ENCODE peak calls at places on chromosome 2, in seven cellular contexts. C is GM12865; Y is NCI-H1417; U is GF-D8; A is midbrain; J is effector CD4-positive, alpha-beta T cell; V is stimulated activated CD8-positive, alpha-beta memory T cell treated with anti-CD3 and anti-CD28 coated beads, Interleukin-7, amount 100 ng/mL, for 24 hours. W is an unnamed sample.

GRCh38 chr2:12310399-12310798 is 406.3 kb upstream of the TRIB2 start:
- DNase-seq in C (no peak), Y (no peak), U (no peak), A (no peak), J (no peak), V (no peak), W (no peak)

GRCh38 chr2:47738331-47738730 is 44.6 kb upstream of the MSH6 start:
- DNase-seq in C (no peak), Y (no peak), U (no peak), A (no peak), J (no peak), V (no peak), W (no peak)

GRCh38 chr2:207437857-207438166 is 92.0 kb upstream of the CREB1 start:
- DNase-seq in C (no peak), Y (no peak), U (no peak), A (no peak), J (no peak), V (no peak), W (no peak)

GRCh38 chr2:178863856-178864620 is 56.8 kb upstream of the TTN start:
- DNase-seq in C (no peak), Y (no peak), U (no peak), A (no peak), J (no peak), V (no peak), W (no peak)

GRCh38 chr2:26483957-26484565 is 6.1 kb upstream of the OTOF start:
- DNase-seq in C (no peak), Y (no peak), U (no peak), A (no peak), J (no peak), V (no peak), W (no peak)

GRCh38 chr2:121071058-121071504 is 213.9 kb downstream of the TFCP2L1 start:
- DNase-seq in C (peak), Y (peak), U (no peak), A (peak), J (no peak), V (peak), W (peak)

GRCh38 chr2:204795156-204795555 is 249.9 kb downstream of the PARD3B start:
- DNase-seq in C (no peak), Y (no peak), U (no peak), A (no peak), J (no peak), V (no peak), W (no peak)

GRCh38 chr2:66270247-66270646 is 164.7 kb upstream of the MEIS1 start:
- DNase-seq in C (no peak), Y (no peak), U (no peak), A (no peak), J (no peak), V (no peak), W (no peak)

GRCh38 chr2:81389203-81389602 is 1084.7 kb upstream of the LRRTM1 start:
- DNase-seq in C (peak), Y (no peak), U (no peak), A (no peak), J (no peak), V (no peak), W (peak)

GRCh38 chr2:217905906-217906305 is 96.9 kb downstream of the TNS1 start:
- DNase-seq in C (no peak), Y (no peak), U (no peak), A (no peak), J (no peak), V (no peak), W (no peak)

GRCh38 chr2:201152999-201153398 is 29.9 kb upstream of the CASP10 start:
- DNase-seq in C (no peak), Y (no peak), U (no peak), A (no peak), J (no peak), V (no peak), W (no peak)

GRCh38 chr2:237344972-237345870 is 68.7 kb downstream of the COL6A3 start:
- DNase-seq in C (no peak), Y (no peak), U (no peak), A (no peak), J (no peak), V (no peak), W (no peak)

GRCh38 chr2:15943914-15944313 is 3.6 kb downstream of the MYCN start:
- DNase-seq in C (no peak), Y (peak), U (no peak), A (peak), J (no peak), V (no peak), W (peak)

GRCh38 chr2:7468448-7468828 is 551.2 kb downstream of the RNF144A start:
- DNase-seq in C (no peak), Y (no peak), U (no peak), A (no peak), J (no peak), V (no peak), W (no peak)

GRCh38 chr2:185475868-185476267 is 262.7 kb upstream of the FSIP2 start:
- DNase-seq in C (no peak), Y (peak), U (no peak), A (no peak), J (no peak), V (no peak), W (no peak)

GRCh38 chr2:101113441-101114267 is 37.5 kb downstream of the TBC1D8 start:
- DNase-seq in C (peak), Y (peak), U (peak), A (no peak), J (no peak), V (no peak), W (no peak)

GRCh38 chr2:160289803-160290202 is 89.7 kb upstream of the ITGB6 start:
- DNase-seq in C (no peak), Y (no peak), U (no peak), A (no peak), J (no peak), V (no peak), W (no peak)

GRCh38 chr2:172836386-172837200 is 100.9 kb downstream of the RAPGEF4 start:
- DNase-seq in C (peak), Y (peak), U (no peak), A (no peak), J (no peak), V (no peak), W (no peak)

GRCh38 chr2:72893594-72894319 is 6.5 kb downstream of the SPR start:
- DNase-seq in C (peak), Y (peak), U (no peak), A (no peak), J (no peak), V (no peak), W (peak)

GRCh38 chr2:59296279-59296678 is 1055.2 kb upstream of the FANCL start:
- DNase-seq in C (no peak), Y (no peak), U (no peak), A (no peak), J (no peak), V (no peak), W (no peak)

GRCh38 chr2:17858064-17858463 is 20.4 kb upstream of the KCNS3 start:
- DNase-seq in C (no peak), Y (no peak), U (no peak), A (no peak), J (no peak), V (no peak), W (no peak)

GRCh38 chr2:221229097-221229496 is 343.0 kb downstream of the EPHA4 start:
- DNase-seq in C (no peak), Y (no peak), U (no peak), A (no peak), J (no peak), V (no peak), W (no peak)

GRCh38 chr2:188207554-188207953 is 84.1 kb upstream of the GULP1 start:
- DNase-seq in C (no peak), Y (no peak), U (no peak), A (no peak), J (no peak), V (no peak), W (no peak)

GRCh38 chr2:71831208-71831577 is 316.5 kb downstream of the CYP26B1 start:
- DNase-seq in C (no peak), Y (no peak), U (no peak), A (no peak), J (no peak), V (no peak), W (no peak)

GRCh38 chr2:19774788-19775156 is 127.0 kb downstream of the TTC32 start:
- DNase-seq in C (no peak), Y (peak), U (no peak), A (no peak), J (no peak), V (no peak), W (no peak)

GRCh38 chr2:56347881-56348280 is 164.1 kb downstream of the CCDC85A start:
- DNase-seq in C (no peak), Y (no peak), U (no peak), A (no peak), J (no peak), V (no peak), W (no peak)

GRCh38 chr2:57880967-57881366 is 165.6 kb upstream of the VRK2 start:
- DNase-seq in C (no peak), Y (peak), U (no peak), A (no peak), J (no peak), V (no peak), W (no peak)

GRCh38 chr2:152063325-152063924 is 35.4 kb downstream of the CACNB4 start:
- DNase-seq in C (no peak), Y (no peak), U (no peak), A (no peak), J (no peak), V (no peak), W (no peak)

GRCh38 chr2:74524005-74524404 is 2.0 kb downstream of the DQX1 start:
- DNase-seq in C (no peak), Y (no peak), U (no peak), A (no peak), J (no peak), V (no peak), W (no peak)

GRCh38 chr2:178517496-178517895 is 37.2 kb downstream of the PLEKHA3 start:
- DNase-seq in C (no peak), Y (no peak), U (no peak), A (no peak), J (no peak), V (no peak), W (no peak)

GRCh38 chr2:36812196-36812595 is 115.7 kb downstream of the VIT start:
- DNase-seq in C (no peak), Y (no peak), U (no peak), A (no peak), J (no peak), V (no peak), W (no peak)

GRCh38 chr2:239245872-239246701 is 154.7 kb downstream of the HDAC4 start:
- DNase-seq in C (no peak), Y (peak), U (no peak), A (no peak), J (no peak), V (no peak), W (no peak)

GRCh38 chr2:183868707-183869106 is 729.6 kb upstream of the ZNF804A start:
- DNase-seq in C (no peak), Y (no peak), U (no peak), A (no peak), J (no peak), V (no peak), W (no peak)

GRCh38 chr2:96485751-96486643 is 19.2 kb downstream of the NEURL3 start:
- DNase-seq in C (peak), Y (no peak), U (no peak), A (peak), J (peak), V (peak), W (peak)

GRCh38 chr2:65313126-65313953 is 85.7 kb downstream of the ACTR2 start:
- DNase-seq in C (no peak), Y (no peak), U (no peak), A (no peak), J (no peak), V (no peak), W (peak)

W was measured in Kasumi-1.